ENCODE peak calls at places on chromosome 10, in nine cellular contexts. One of them, this sample, is unnamed.

GRCh38 chr10:81564143-81564542 is 310.9 kb upstream of the NRG3 start:
- DNase-seq in amniotic epithelial cell: no peak
- DNase-seq in progenitor cell of endocrine pancreas: no peak
- DNase-seq in GM20000: no peak
- DNase-seq in SK-N-DZ: no peak
- DNase-seq in retina: no peak
- DNase-seq in vagina: no peak
- DNase-seq in KBM-7: peak
- DNase-seq in globus pallidus: no peak
- DNase-seq in this sample: no peak

GRCh38 chr10:6018422-6018821 is 41.1 kb upstream of the IL15RA start:
- DNase-seq in amniotic epithelial cell: peak
- DNase-seq in progenitor cell of endocrine pancreas: no peak
- DNase-seq in KBM-7: no peak
- DNase-seq in vagina: no peak
- DNase-seq in GM20000: no peak
- DNase-seq in globus pallidus: no peak
- DNase-seq in SK-N-DZ: no peak
- DNase-seq in retina: no peak
- DNase-seq in this sample: no peak

GRCh38 chr10:1102392-1102791 is 46.2 kb downstream of the WDR37 start:
- DNase-seq in retina: no peak
- DNase-seq in KBM-7: no peak
- DNase-seq in SK-N-DZ: no peak
- DNase-seq in vagina: no peak
- DNase-seq in globus pallidus: no peak
- DNase-seq in GM20000: no peak
- DNase-seq in amniotic epithelial cell: no peak
- DNase-seq in progenitor cell of endocrine pancreas: no peak
- DNase-seq in this sample: no peak

GRCh38 chr10:34786464-34786863 is 28.6 kb downstream of the PARD3 start:
- DNase-seq in retina: no peak
- DNase-seq in GM20000: no peak
- DNase-seq in SK-N-DZ: peak
- DNase-seq in globus pallidus: no peak
- DNase-seq in amniotic epithelial cell: no peak
- DNase-seq in KBM-7: no peak
- DNase-seq in vagina: no peak
- DNase-seq in progenitor cell of endocrine pancreas: no peak
- DNase-seq in this sample: no peak

GRCh38 chr10:11757820-11758463 is 15.8 kb downstream of the ECHDC3 start:
- DNase-seq in GM20000: peak
- DNase-seq in globus pallidus: peak
- DNase-seq in progenitor cell of endocrine pancreas: peak
- DNase-seq in retina: peak
- DNase-seq in amniotic epithelial cell: peak
- DNase-seq in KBM-7: peak
- DNase-seq in SK-N-DZ: peak
- DNase-seq in vagina: no peak
- DNase-seq in this sample: peak

GRCh38 chr10:48696535-48696873 is 11.8 kb downstream of the WDFY4 start:
- DNase-seq in retina: no peak
- DNase-seq in KBM-7: no peak
- DNase-seq in amniotic epithelial cell: no peak
- DNase-seq in progenitor cell of endocrine pancreas: no peak
- DNase-seq in SK-N-DZ: no peak
- DNase-seq in globus pallidus: no peak
- DNase-seq in GM20000: no peak
- DNase-seq in vagina: no peak
- DNase-seq in this sample: no peak

GRCh38 chr10:128627811-128628210 is 501.6 kb upstream of the MKI67 start:
- DNase-seq in KBM-7: no peak
- DNase-seq in GM20000: no peak
- DNase-seq in retina: no peak
- DNase-seq in progenitor cell of endocrine pancreas: no peak
- DNase-seq in SK-N-DZ: no peak
- DNase-seq in amniotic epithelial cell: no peak
- DNase-seq in globus pallidus: no peak
- DNase-seq in vagina: no peak
- DNase-seq in this sample: no peak

GRCh38 chr10:69655868-69656555 is 26.0 kb downstream of the FAM241B start:
- DNase-seq in amniotic epithelial cell: no peak
- DNase-seq in SK-N-DZ: no peak
- DNase-seq in vagina: no peak
- DNase-seq in KBM-7: no peak
- DNase-seq in retina: no peak
- DNase-seq in GM20000: no peak
- DNase-seq in globus pallidus: no peak
- DNase-seq in progenitor cell of endocrine pancreas: no peak
- DNase-seq in this sample: no peak

GRCh38 chr10:90592903-90593302 is 264.9 kb downstream of the HTR7 start:
- DNase-seq in KBM-7: peak
- DNase-seq in retina: peak
- DNase-seq in SK-N-DZ: peak
- DNase-seq in vagina: no peak
- DNase-seq in progenitor cell of endocrine pancreas: peak
- DNase-seq in GM20000: peak
- DNase-seq in amniotic epithelial cell: peak
- DNase-seq in globus pallidus: peak
- DNase-seq in this sample: peak

GRCh38 chr10:71264345-71265200 is 52.2 kb downstream of the UNC5B start:
- DNase-seq in progenitor cell of endocrine pancreas: no peak
- DNase-seq in vagina: no peak
- DNase-seq in amniotic epithelial cell: no peak
- DNase-seq in GM20000: no peak
- DNase-seq in retina: no peak
- DNase-seq in globus pallidus: no peak
- DNase-seq in SK-N-DZ: no peak
- DNase-seq in KBM-7: no peak
- DNase-seq in this sample: no peak

This sample was measured in glutamatergic neuron.